ENCODE peak calls at places on chromosome 17, in four cellular contexts. P is K562, D is HepG2, Q is GM12878. L is an unnamed sample.

GRCh38 chr17:56912105-56912999 is 1.5 kb downstream of the TRIM25 start:
- DNase-seq in D (peak), P (peak), Q (no peak), L (no peak)

GRCh38 chr17:50944054-50944901 is 78.1 kb upstream of the TOB1 start:
- DNase-seq in D (peak), Q (no peak), P (peak), L (peak)

GRCh38 chr17:83177611-83178532 is 98.5 kb downstream of the METRNL start:
- DNase-seq in D (no peak), Q (no peak), P (no peak), L (no peak)

GRCh38 chr17:80588687-80589086 is 44.0 kb downstream of the RPTOR start:
- DNase-seq in D (no peak), P (no peak), Q (no peak), L (no peak)

GRCh38 chr17:81256616-81257015 is 17.5 kb downstream of the NDUFAF8 start:
- DNase-seq in Q (no peak), D (no peak), P (no peak), L (no peak)

GRCh38 chr17:12744298-12744697 is 45.0 kb upstream of the ARHGAP44 start:
- DNase-seq in D (no peak), Q (no peak), P (no peak), L (no peak)

GRCh38 chr17:83090424-83091256 is 11.2 kb downstream of the METRNL start:
- DNase-seq in P (no peak), Q (no peak), D (no peak), L (no peak)

GRCh38 chr17:47225436-47225858 is 16.3 kb downstream of the MYL4 start:
- DNase-seq in D (peak), Q (no peak), P (no peak), L (no peak)

GRCh38 chr17:32161506-32162365 is 19.4 kb downstream of the RHOT1 start:
- DNase-seq in D (no peak), Q (no peak), P (no peak), L (no peak)

GRCh38 chr17:64599187-64599676 is 62.9 kb downstream of the SMURF2 start:
- DNase-seq in Q (no peak), P (peak), D (no peak), L (no peak)

GRCh38 chr17:1252203-1252608 is 18.0 kb upstream of the BHLHA9 start:
- DNase-seq in P (no peak), D (no peak), Q (no peak), L (no peak)

GRCh38 chr17:41360291-41360995 is 9.2 kb downstream of the KRT33B start:
- DNase-seq in P (no peak), Q (no peak), D (no peak), L (no peak)

GRCh38 chr17:62965649-62966425 is at the start of gene TANC2:
- DNase-seq in P (peak), D (peak), Q (peak), L (peak)

GRCh38 chr17:29420128-29420527 is 30.0 kb downstream of the TAOK1 start:
- DNase-seq in P (no peak), D (no peak), Q (no peak), L (no peak)

GRCh38 chr17:48643697-48644012 is 17.5 kb upstream of the HOXB9 start:
- DNase-seq in D (no peak), P (no peak), Q (no peak), L (no peak)

GRCh38 chr17:48641541-48642058 is 15.4 kb upstream of the HOXB9 start:
- DNase-seq in D (no peak), P (no peak), Q (no peak), L (no peak)

GRCh38 chr17:48644159-48644558 is 18.0 kb upstream of the HOXB9 start:
- DNase-seq in Q (no peak), P (no peak), D (no peak), L (no peak)

GRCh38 chr17:48642059-48642842 is 16.1 kb upstream of the HOXB9 start:
- DNase-seq in P (no peak), D (no peak), Q (no peak), L (no peak)

DNA sequence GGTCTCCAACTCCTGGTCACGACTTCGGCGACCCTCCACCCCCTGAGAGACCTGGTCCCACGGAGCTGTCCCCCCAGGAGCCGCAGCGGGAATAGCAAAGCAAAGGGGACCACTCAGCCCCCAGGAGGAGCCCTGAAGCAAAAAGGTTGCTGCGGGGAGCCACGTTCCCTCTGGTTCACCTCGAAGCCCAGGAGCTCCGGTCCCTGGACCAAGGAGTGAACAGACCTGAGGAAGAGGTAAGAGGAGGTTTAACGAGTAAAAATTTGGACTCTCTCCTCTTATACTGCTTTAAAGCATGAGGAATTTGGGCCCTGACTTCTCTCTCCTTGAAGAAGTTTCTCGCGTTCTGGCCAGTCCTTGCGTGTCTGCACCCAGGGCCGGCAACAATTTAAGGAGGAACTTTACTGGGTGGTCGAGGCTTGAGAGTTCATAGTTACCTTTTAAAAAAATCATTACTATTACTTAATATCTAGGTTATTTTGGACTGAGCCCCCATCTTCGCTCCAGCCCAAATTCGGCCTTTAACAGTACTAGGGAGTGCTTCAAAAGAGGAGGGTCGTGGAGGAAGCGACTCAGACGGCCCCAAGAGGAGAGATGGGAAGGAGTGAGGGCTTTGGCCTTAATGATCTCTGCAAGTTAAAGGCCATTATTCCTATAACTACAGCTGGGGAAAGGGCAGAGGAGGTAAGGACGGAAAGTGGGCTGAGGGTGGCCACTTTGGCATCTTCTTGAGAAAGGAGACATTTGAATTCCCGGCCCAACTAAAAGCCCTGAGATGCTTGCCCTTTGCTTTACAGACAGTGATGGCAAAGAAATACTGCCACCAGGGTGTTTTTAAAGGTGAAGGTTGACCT is 16.9 kb upstream of the HOXB9 start:
- DNase-seq in Q (no peak), P (no peak), D (no peak), L (no peak)
- TF ChIP-seq TARDBP in Q (no peak), P (no peak), D (no peak), L (no peak)

DNA sequence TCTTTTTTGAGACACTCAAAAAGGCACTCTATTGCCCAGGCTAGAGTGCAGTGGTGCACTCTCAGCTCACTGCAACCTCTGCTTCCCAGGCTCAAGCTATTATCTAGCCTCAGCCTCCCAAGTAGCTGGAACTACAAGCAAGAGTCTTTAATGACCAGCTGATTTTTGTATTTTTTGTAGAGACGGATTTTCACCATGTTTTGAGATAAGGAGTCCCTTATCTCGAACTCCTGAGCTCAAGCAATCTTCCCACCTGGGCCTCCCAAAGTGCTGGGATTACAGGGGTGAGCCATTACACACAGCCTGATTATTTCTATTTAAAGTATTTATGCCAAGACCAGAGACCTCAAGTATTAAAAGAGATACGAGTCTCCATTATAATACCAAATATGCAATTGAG is 566.1 kb upstream of the CA10 start:
- DNase-seq in P (no peak), Q (no peak), D (no peak), L (no peak)
- TF ChIP-seq BHLHE40 in P (no peak), Q (no peak), D (no peak), L (no peak)

DNA sequence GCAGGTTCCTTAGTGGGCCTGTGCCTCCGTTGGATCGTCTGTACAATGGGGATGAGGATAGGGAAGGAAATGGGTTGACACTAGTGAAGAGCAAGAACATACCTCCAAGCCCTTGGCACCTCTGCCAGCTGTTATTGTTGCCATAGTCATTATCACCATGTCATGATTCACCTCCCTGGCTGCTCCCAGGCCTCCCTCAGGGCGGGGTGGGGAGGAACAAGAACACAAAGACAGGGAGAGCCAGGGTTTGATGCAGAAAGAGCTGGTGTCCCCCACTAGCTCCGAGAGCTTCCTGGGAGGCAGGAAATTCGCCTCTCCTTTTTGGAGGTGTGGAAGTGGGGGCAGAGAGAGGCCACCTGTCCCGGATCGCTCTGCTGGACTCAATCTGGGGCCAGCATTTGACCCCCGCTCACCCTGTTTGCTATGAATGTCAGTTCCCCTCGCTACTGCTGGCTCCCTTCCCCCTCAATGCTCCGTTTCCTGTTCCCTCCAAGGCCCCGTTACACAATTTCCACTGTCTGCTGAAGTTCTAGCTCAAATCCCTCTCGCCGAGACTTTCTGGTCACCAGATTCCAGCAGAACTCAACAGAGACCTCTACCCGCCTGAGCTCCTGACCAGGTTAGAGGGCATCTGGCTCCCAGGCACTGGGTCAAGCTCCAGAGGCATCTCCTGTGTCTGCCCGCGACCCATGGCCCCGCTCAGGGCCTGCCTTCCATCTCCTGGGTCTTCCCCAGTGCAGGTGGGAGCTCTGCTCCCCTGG is 9.1 kb downstream of the TIMP2 start:
- DNase-seq in Q (no peak), P (no peak), D (no peak), L (no peak)
- TF ChIP-seq TARDBP in Q (no peak), P (no peak), D (no peak), L (no peak)

GRCh38 chr17:16129441-16129840 is 85.9 kb downstream of the NCOR1 start:
- DNase-seq in D (no peak), P (no peak), Q (no peak), L (no peak)
- TF ChIP-seq BHLHE40 in D (no peak), P (no peak), Q (no peak), L (no peak)

GRCh38 chr17:39595294-39595693 is 12.4 kb downstream of the NEUROD2 start:
- DNase-seq in D (no peak), P (no peak), Q (no peak), L (no peak)

GRCh38 chr17:39596543-39597267 is 11.0 kb downstream of the NEUROD2 start:
- DNase-seq in Q (no peak), D (no peak), P (no peak), L (no peak)

GRCh38 chr17:39595928-39596327 is 11.8 kb downstream of the NEUROD2 start:
- DNase-seq in Q (no peak), P (no peak), D (no peak), L (no peak)

GRCh38 chr17:39593371-39593770 is 14.3 kb downstream of the NEUROD2 start:
- DNase-seq in Q (no peak), P (no peak), D (no peak), L (no peak)

DNA sequence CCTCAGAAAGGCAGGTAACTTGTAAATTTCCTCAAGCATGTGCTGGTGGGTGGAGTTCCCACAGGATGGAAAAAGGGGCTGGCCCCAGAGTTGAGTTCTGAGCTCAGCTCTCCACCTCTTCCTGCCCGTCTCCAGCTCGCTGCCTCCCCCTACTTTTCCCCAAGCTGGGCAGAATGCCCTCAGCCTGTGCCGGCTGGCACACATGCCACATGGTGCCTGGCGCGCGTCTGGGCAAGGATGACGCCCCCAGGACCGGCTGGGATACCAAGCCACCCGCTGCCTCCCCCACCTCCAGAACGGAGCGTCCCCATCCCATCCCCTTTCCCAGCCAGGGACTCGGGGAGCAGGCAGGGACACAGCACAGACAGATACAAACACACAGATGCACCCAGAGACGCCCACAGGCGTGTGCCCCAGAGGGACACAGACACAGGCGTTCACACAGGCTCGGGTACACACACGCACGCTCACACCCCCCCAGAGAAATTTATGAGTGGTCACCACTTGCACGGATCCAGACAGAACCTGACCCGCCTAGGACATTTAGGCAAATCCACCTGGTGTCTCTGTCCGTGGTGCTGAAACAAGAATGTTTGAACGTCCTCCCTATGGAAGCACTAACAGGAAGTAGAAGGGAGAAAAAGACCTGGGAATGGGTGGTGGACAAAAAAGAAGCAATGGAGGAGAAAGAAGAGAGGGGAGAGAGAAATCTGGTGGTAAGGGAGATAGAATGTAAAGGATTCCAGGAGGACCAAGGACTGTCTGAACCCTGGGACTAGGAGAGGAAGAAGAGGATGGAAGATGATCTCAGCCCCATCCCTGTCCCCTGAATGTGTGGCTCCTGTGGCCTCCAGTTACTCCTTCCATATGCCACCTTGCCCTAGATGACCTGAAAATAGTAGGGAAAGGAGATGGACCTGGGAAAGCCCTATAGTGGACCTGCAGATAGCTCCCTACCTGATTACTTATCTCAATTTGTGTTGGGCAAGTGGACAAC is 15.5 kb downstream of the NEUROD2 start:
- DNase-seq in P (peak), D (peak), Q (no peak), L (peak)
- TF ChIP-seq TARDBP in P (no peak), D (no peak), Q (no peak), L (no peak)

GRCh38 chr17:76512366-76513305 is 11.4 kb upstream of the RHBDF2 start:
- DNase-seq in P (no peak), Q (no peak), D (no peak), L (no peak)
- TF ChIP-seq BHLHE40 in P (no peak), Q (no peak), D (no peak), L (no peak)

GRCh38 chr17:45296833-45297124 is 20.0 kb downstream of the MAP3K14 start:
- DNase-seq in P (no peak), Q (no peak), D (no peak), L (no peak)

GRCh38 chr17:45300060-45300751 is 16.6 kb downstream of the MAP3K14 start:
- DNase-seq in P (no peak), Q (no peak), D (no peak), L (no peak)

GRCh38 chr17:45298546-45299285 is 18.1 kb downstream of the MAP3K14 start:
- DNase-seq in D (no peak), P (no peak), Q (no peak), L (no peak)

GRCh38 chr17:45301674-45302073 is 15.1 kb downstream of the MAP3K14 start:
- DNase-seq in D (no peak), Q (no peak), P (no peak), L (no peak)

DNA sequence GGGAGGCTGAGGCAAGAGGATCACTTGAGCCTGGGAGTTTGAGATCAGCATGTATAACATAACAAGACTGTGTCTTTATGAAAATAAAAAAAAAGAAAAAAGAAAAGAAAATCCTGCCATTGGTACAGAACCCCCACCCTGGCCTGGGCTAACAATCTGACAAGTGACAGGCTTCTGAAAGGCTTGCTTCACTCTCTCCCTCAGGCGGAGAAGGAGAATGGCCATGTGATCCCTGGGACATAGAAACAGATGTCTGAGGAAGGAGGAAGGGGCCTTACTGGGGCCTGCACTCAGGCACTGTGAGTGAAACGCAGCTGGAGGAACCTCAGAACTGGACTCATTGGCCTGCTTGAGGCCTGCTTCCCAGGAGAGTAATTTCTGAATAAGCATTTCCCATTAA is 17.5 kb downstream of the MAP3K14 start:
- DNase-seq in Q (no peak), P (no peak), D (no peak), L (no peak)
- TF ChIP-seq TARDBP in Q (no peak), P (no peak), D (no peak), L (no peak)

DNA sequence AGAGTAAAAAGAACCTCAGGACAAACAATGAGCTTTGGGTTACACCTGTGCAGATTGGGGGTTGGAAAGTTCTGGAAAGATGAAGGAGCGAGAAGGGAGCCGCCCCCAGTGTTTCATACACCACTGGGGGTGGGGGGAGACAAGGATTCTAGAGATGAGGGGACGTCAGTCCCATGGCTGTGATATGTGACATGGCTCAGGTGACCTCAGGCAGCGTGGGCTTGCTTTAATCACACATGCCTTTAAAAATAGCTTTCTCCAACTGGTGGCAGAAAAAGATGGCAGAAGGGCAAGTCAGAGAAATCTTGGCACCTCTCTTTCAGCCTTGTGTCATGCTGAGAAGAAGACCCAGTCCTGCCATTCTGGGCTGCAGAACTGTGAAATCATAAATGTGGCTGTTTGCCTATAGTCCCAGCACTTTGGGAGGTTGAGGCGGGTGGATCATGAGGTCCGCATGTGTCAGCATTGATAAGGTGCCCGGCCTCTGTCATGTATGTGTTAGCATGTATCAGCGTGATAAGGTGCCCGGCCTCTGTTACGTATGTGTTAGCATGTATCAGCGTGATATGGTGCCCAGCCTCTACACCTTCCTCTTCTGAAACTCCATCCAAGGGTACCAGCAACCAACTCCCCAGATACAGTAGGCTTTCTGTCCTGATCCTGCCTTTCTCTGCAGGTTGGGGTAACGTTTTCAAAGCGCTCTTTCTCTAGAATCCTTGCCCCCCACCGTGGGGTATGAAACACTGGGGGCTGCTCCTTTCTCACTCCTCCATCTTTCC is 25.0 kb downstream of the WIPI1 start:
- DNase-seq in D (no peak), P (no peak), Q (no peak), L (no peak)
- TF ChIP-seq BHLHE40 in D (no peak), P (no peak), Q (no peak), L (no peak)

DNA sequence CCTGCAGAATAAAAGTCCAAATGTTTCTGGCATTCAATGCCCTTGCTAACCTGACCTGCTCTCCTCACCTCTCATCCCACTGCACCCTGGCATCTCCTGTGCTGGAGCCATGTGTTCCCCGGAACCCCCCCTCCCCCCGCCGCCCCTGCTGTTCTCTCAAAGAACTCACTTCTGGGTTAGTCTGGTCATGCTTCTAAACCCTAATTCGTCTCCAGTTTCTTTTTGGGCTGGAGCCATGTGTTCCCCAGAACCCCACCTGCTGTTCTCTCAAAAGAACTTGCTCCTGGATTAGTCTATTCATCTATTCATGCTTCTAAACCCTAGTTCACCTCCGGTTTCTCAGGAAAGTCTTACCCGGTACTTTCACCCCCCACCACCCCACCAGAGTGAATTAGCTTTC is 808 bp upstream of the ALOX15 start:
- DNase-seq in D (no peak), Q (no peak), P (no peak), L (no peak)
- TF ChIP-seq TARDBP in D (no peak), Q (no peak), P (no peak), L (no peak)

L was measured in HEK293T.